ENCODE peak calls at places on chromosome 12, in seven cellular contexts. Y is fibroblast of pulmonary artery, X is choroid plexus epithelial cell, D is Peyer's patch, J is MCF 10A, K is astrocyte of the cerebellum, W is BE2C. R is an unnamed sample.

GRCh38 chr12:65798903-65799302 is 25.4 kb upstream of the HMGA2 start:
- DNase-seq in Y (no peak), X (no peak), D (no peak), J (no peak), K (no peak), W (no peak), R (no peak)

GRCh38 chr12:120688527-120689071 is 1.6 kb downstream of the MLEC start:
- DNase-seq in Y (no peak), X (peak; percentile 56), D (no peak), J (peak; percentile 43), K (no peak), W (peak; percentile 23), R (no peak)

GRCh38 chr12:7797698-7798398 is 8.6 kb downstream of the NANOG start:
- DNase-seq in Y (peak; percentile 25), X (peak; percentile 27), D (no peak), J (peak; percentile 46), K (no peak), W (no peak), R (no peak)

GRCh38 chr12:66767454-66768002 is 88.7 kb upstream of the GRIP1 start:
- DNase-seq in Y (no peak), X (no peak), D (no peak), J (no peak), K (no peak), W (no peak), R (no peak)

GRCh38 chr12:49800421-49801140 is 27.6 kb downstream of the NCKAP5L start:
- DNase-seq in Y (no peak), X (no peak), D (no peak), J (no peak), K (no peak), W (no peak), R (no peak)

GRCh38 chr12:27233814-27234213 is 10.3 kb upstream of the STK38L start:
- DNase-seq in Y (no peak), X (no peak), D (no peak), J (no peak), K (no peak), W (peak; percentile 21), R (no peak)

GRCh38 chr12:119902084-119902509 is 25.0 kb upstream of the CIT start:
- DNase-seq in Y (peak; percentile 71), X (peak; percentile 88), D (peak; percentile 65), J (peak; percentile 78), K (peak; percentile 38), W (peak; percentile 71), R (peak; percentile 33)

GRCh38 chr12:97046901-97047300 is 139.8 kb downstream of the NEDD1 start:
- DNase-seq in Y (no peak), X (no peak), D (no peak), J (no peak), K (no peak), W (no peak), R (no peak)

GRCh38 chr12:121812921-121813896 is 9.4 kb downstream of the SETD1B start:
- DNase-seq in Y (peak; percentile 39), X (no peak), D (peak; percentile 57), J (peak; percentile 61), K (no peak), W (no peak), R (no peak)

GRCh38 chr12:18224745-18225144 is 36.6 kb upstream of the PIK3C2G start:
- DNase-seq in Y (peak; percentile 71), X (peak; percentile 77), D (no peak), J (peak; percentile 65), K (peak; percentile 43), W (no peak), R (no peak)

GRCh38 chr12:47370421-47370820 is 290.7 kb upstream of the AMIGO2 start:
- DNase-seq in Y (no peak), X (no peak), D (no peak), J (no peak), K (no peak), W (no peak), R (no peak)

GRCh38 chr12:59067068-59067467 is 146.8 kb upstream of the LRIG3 start:
- DNase-seq in Y (peak; percentile 68), X (peak; percentile 83), D (no peak), J (no peak), K (peak; percentile 40), W (no peak), R (peak; percentile 42)

DNA sequence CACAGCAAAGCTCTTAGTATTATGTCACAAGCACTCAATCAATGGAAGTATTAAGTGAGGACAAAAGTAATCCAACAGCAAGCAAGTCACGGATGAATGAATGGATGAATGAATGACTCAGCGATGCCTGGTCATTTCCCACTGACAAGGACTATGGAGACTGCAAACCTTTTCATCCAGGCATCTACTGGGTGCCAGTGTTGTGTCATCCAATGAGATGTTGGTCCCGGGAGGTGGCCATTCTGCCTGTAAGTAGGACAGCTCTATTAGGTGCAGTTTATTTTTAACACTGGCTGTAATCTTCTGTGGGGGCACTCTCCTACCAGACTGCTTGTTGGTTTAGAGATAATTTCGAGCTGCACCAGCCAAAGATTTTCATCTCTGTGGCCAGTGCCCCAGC is 39.4 kb downstream of the STAB2 start:
- DNase-seq in Y (peak; percentile 25), X (no peak), D (peak; percentile 66), J (peak; percentile 47), K (no peak), W (peak; percentile 30), R (peak; percentile 28)
- TF ChIP-seq CTCF in Y (no peak), X (no peak), D (peak; percentile 69), J (peak; percentile 7), K (no peak), W (peak; percentile 25), R (peak; percentile 12)

GRCh38 chr12:16184691-16185090 is 92.8 kb downstream of the SLC15A5 start:
- DNase-seq in Y (no peak), X (no peak), D (no peak), J (no peak), K (no peak), W (no peak), R (no peak)

GRCh38 chr12:16187684-16188083 is 89.8 kb downstream of the SLC15A5 start:
- DNase-seq in Y (no peak), X (no peak), D (no peak), J (no peak), K (no peak), W (no peak), R (no peak)

GRCh38 chr12:16189849-16190248 is 87.6 kb downstream of the SLC15A5 start:
- DNase-seq in Y (peak; percentile 75), X (peak; percentile 74), D (no peak), J (no peak), K (no peak), W (no peak), R (no peak)
- TF ChIP-seq CTCF in Y (peak; percentile 68), X (peak; percentile 67), D (no peak), J (no peak), K (peak; percentile 27), W (peak; percentile 35), R (no peak)

GRCh38 chr12:106918746-106919145 is 37.0 kb upstream of the TMEM263 start:
- DNase-seq in Y (peak; percentile 45), X (peak; percentile 59), D (no peak), J (peak; percentile 17), K (peak; percentile 12), W (peak; percentile 36), R (no peak)
- TF ChIP-seq CTCF in Y (peak; percentile 66), X (peak; percentile 78), D (peak; percentile 41), J (peak; percentile 32), K (peak; percentile 76), W (peak; percentile 85), R (peak; percentile 42)

GRCh38 chr12:92070054-92070863 is 75.4 kb downstream of the BTG1 start:
- DNase-seq in Y (no peak), X (no peak), D (peak; percentile 59), J (no peak), K (no peak), W (no peak), R (no peak)
- TF ChIP-seq CTCF in Y (no peak), X (no peak), D (peak; percentile 57), J (no peak), K (no peak), W (no peak), R (no peak)

GRCh38 chr12:11714626-11715025 is 65.2 kb downstream of the ETV6 start:
- DNase-seq in Y (no peak), X (no peak), D (no peak), J (no peak), K (no peak), W (no peak), R (no peak)

GRCh38 chr12:11712491-11712890 is 63.0 kb downstream of the ETV6 start:
- DNase-seq in Y (no peak), X (no peak), D (no peak), J (no peak), K (no peak), W (no peak), R (no peak)

GRCh38 chr12:11710906-11711305 is 61.4 kb downstream of the ETV6 start:
- DNase-seq in Y (no peak), X (no peak), D (no peak), J (no peak), K (no peak), W (no peak), R (no peak)

GRCh38 chr12:11711675-11712327 is 62.3 kb downstream of the ETV6 start:
- DNase-seq in Y (peak; percentile 88), X (peak; percentile 78), D (no peak), J (no peak), K (no peak), W (no peak), R (no peak)

DNA sequence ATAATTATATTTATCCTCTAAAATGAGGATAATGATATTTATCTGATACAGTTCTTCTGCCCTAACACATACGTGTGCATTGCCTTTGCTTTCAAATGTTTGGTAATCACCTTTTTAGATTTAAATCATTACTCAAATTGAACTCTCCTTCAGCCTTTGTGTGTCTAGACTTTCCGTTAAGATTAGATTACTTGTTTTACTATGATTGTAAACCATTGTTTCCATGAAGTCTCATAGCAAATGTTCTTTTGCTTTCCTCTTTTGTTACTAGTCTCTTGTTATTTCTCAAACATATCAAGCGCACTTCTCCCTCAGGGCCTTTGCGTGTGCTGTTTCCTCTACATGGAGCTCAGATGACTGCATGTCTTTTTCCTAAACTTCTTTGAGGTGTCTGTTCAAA is 63.7 kb downstream of the ETV6 start:
- DNase-seq in Y (no peak), X (no peak), D (no peak), J (no peak), K (no peak), W (no peak), R (no peak)
- TF ChIP-seq CTCF in Y (no peak), X (no peak), D (no peak), J (no peak), K (no peak), W (no peak), R (no peak)

GRCh38 chr12:69415471-69416275 is 54.5 kb upstream of the FRS2 start:
- DNase-seq in Y (peak; percentile 96), X (peak; percentile 95), D (no peak), J (peak; percentile 65), K (peak; percentile 87), W (peak; percentile 72), R (peak; percentile 81)
- TF ChIP-seq CTCF in Y (peak; percentile 92), X (peak; percentile 88), D (peak; percentile 77), J (peak; percentile 74), K (peak; percentile 90), W (peak; percentile 82), R (peak; percentile 82)

R was measured in AG04449.